ENCODE peak calls at places on chromosomes 5 and 9, in ten cellular contexts. U is neural progenitor cell; V is ovary; I is HCT116; D is mammary epithelial cell; H is CD8-positive, alpha-beta T cell; N is Karpas-422; J is GM23338; W is fibroblast of lung; P is PC-3. Z is an unnamed sample. For H3K27me3 and H3K4me1, the result is how much of the 10 kb centered on the place peaks cover.

GRCh38 chr5:122776143-122776542 is 1.3 kb downstream of the SNX2 start:
- DNase-seq in N (peak), P (no peak), V (no peak), I (no peak), U (no peak), D (no peak), W (no peak), J (no peak), H (no peak), Z (peak)

GRCh38 chr5:172910828-172911627 is 48.2 kb upstream of the RPL26L1 start:
- DNase-seq in P (peak), N (no peak), V (no peak), H (no peak), I (peak), W (peak), D (peak), U (peak), J (peak), Z (no peak)

GRCh38 chr9:89635007-89635742 is 30.4 kb downstream of the GADD45G start:
- DNase-seq in W (peak), U (no peak), P (peak), V (no peak), H (no peak), J (no peak), D (peak), I (no peak), N (no peak), Z (no peak)

GRCh38 chr5:157596449-157596848 is 20.9 kb upstream of the ADAM19 start:
- DNase-seq in J (no peak), N (peak), W (peak), H (no peak), D (no peak), I (no peak), U (no peak), V (no peak), P (no peak), Z (no peak)

GRCh38 chr5:140926903-140927573 is 939 bp downstream of the PCDHAC1 start:
- DNase-seq in I (no peak), P (peak), W (peak), N (no peak), V (no peak), J (peak), U (peak), H (no peak), D (no peak), Z (no peak)

GRCh38 chr5:170525450-170526211 is 21.8 kb downstream of the KCNIP1 start:
- DNase-seq in P (no peak), U (no peak), J (no peak), I (no peak), D (no peak), V (no peak), H (no peak), W (no peak), N (no peak), Z (no peak)

GRCh38 chr5:96259211-96259772 is 173.8 kb downstream of the PCSK1 start:
- DNase-seq in D (peak), V (no peak), I (no peak), P (peak), H (no peak), J (no peak), N (peak), W (peak), U (no peak), Z (no peak)

GRCh38 chr5:27315541-27316282 is 277.3 kb upstream of the CDH9 start:
- DNase-seq in P (peak), J (peak), H (no peak), I (no peak), W (peak), U (peak), N (no peak), D (peak), V (no peak), Z (no peak)

GRCh38 chr5:135327429-135328127 is 71.5 kb downstream of the MACROH2A1 start:
- DNase-seq in J (no peak), H (no peak), D (no peak), W (no peak), N (no peak), I (no peak), V (no peak), P (no peak), U (no peak), Z (no peak)

GRCh38 chr9:16824545-16825041 is 45.9 kb downstream of the BNC2 start:
- DNase-seq in W (peak), N (no peak), I (no peak), P (peak), J (peak), H (no peak), U (peak), V (no peak), D (peak), Z (no peak)

GRCh38 chr9:126893079-126893478 is 21.5 kb upstream of the RALGPS1 start:
- DNase-seq in W (no peak), U (no peak), N (peak), D (no peak), H (no peak), J (peak), V (no peak), P (peak), I (peak), Z (peak)

GRCh38 chr5:81187885-81188284 is 45.2 kb upstream of the CKMT2 start:
- DNase-seq in P (no peak), D (no peak), J (no peak), H (no peak), I (no peak), W (no peak), N (no peak), V (no peak), U (no peak), Z (no peak)

GRCh38 chr9:1837453-1838084 is 177.6 kb upstream of the SMARCA2 start:
- DNase-seq in J (peak), V (no peak), H (no peak), N (peak), U (peak), I (no peak), P (peak), D (peak), W (no peak), Z (peak)

GRCh38 chr5:109852371-109853160 is 162.8 kb downstream of the MAN2A1 start:
- DNase-seq in H (no peak), N (no peak), P (no peak), I (no peak), U (no peak), V (no peak), W (peak), D (no peak), J (no peak), Z (no peak)

GRCh38 chr9:120326076-120326693 is 253.8 kb downstream of the CDK5RAP2 start:
- DNase-seq in U (no peak), V (no peak), W (no peak), J (no peak), N (no peak), D (peak), P (no peak), H (no peak), I (no peak), Z (no peak)

GRCh38 chr9:99259231-99259918 is 37.3 kb downstream of the SEC61B start:
- DNase-seq in V (peak), P (no peak), I (no peak), W (peak), H (peak), J (peak), U (no peak), D (no peak), N (no peak), Z (no peak)

GRCh38 chr5:73444499-73445432 is 3.8 kb downstream of the FOXD1 start:
- DNase-seq in H (no peak), J (peak), P (no peak), W (peak), N (no peak), I (no peak), U (peak), D (no peak), V (no peak), Z (no peak)

GRCh38 chr9:38619556-38620447 is 594 bp downstream of the ANKRD18A start:
- DNase-seq in W (no peak), H (no peak), J (peak), N (no peak), I (no peak), U (peak), P (peak), D (peak), V (no peak), Z (no peak)

GRCh38 chr5:157253547-157253946 is 12.4 kb upstream of the CYFIP2 start:
- DNase-seq in U (peak), P (peak), W (peak), D (peak), N (peak), H (no peak), I (peak), V (no peak), J (peak), Z (peak)

GRCh38 chr5:15807248-15807647 is 307.3 kb downstream of the FBXL7 start:
- DNase-seq in D (no peak), H (no peak), P (no peak), J (no peak), N (no peak), I (no peak), U (no peak), W (peak), V (no peak), Z (no peak)

GRCh38 chr9:87830446-87830845 is 52.2 kb upstream of the SPATA31E1 start:
- DNase-seq in P (peak), U (no peak), N (no peak), D (peak), V (no peak), W (no peak), I (no peak), J (no peak), H (no peak), Z (no peak)
- H3K27me3 ChIP-seq in P (under half), U (under half), N (under half), D (under half), V (under half), W (under half), I (under half), J (under half), H (under half), Z (under half)

GRCh38 chr5:1103093-1103492 is 8.8 kb downstream of the SLC12A7 start:
- DNase-seq in I (no peak), P (no peak), J (no peak), D (no peak), H (no peak), W (no peak), N (no peak), V (no peak), U (no peak), Z (no peak)

GRCh38 chr5:1099931-1100651 is 11.8 kb downstream of the SLC12A7 start:
- DNase-seq in D (no peak), H (no peak), W (peak), I (no peak), V (no peak), N (no peak), U (peak), J (peak), P (no peak), Z (no peak)

GRCh38 chr5:1103505-1104326 is 8.1 kb downstream of the SLC12A7 start:
- DNase-seq in D (no peak), J (no peak), W (no peak), H (no peak), U (no peak), I (no peak), P (no peak), V (peak), N (no peak), Z (no peak)

GRCh38 chr5:1100652-1101574 is 10.9 kb downstream of the SLC12A7 start:
- DNase-seq in P (no peak), N (no peak), W (no peak), U (peak), I (no peak), V (no peak), J (peak), D (no peak), H (no peak), Z (no peak)

DNA sequence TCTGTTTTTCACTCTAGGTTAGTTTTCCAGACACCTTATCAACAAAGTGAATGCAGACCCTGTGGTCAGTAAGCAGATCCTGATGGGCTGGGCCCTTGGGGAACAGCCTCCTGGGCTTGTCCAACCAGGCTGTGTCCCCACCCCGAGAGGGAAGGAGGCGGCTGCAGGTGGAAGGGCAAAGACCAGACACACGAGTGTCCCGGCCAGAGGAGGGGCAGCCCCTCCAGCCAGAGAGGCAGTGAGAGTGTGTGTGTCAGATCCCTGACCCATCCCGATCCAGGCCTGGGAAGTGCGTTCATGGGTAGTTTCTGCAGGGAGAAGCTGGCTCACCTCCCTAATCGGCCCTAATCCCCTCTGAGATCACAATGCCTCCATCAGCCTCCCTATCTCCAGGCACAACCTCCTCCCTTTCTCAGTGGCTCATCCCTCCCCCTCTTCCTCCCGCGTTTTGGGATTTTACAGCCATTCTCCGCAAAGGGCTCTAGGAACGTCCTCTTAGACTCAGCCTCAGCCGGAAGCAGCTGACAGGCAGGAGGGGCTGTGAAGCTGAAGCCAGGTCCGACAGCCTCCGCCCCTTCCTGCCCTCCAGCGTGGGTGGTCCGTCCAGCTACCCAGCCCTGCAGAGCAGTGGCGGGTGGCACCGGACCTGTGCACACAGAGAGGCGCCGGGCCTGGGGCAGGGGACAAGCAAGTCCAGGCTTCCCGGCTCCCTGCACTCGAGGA is 9.7 kb downstream of the SLC12A7 start:
- DNase-seq in V (no peak), P (no peak), H (no peak), W (no peak), N (no peak), D (no peak), J (no peak), I (no peak), U (peak), Z (no peak)
- H3K4me1 ChIP-seq in V (under half), P (under half), H (half or more), W (under half), N (under half), D (under half), J (half or more), I (under half), U (half or more), Z (under half)

GRCh38 chr5:178637356-178638069 is 10.7 kb upstream of the CLK4 start:
- DNase-seq in D (no peak), H (no peak), J (no peak), V (no peak), P (no peak), I (no peak), W (no peak), U (no peak), N (peak), Z (no peak)

GRCh38 chr5:178630475-178630930 is 3.7 kb upstream of the CLK4 start:
- DNase-seq in H (no peak), V (no peak), J (no peak), D (peak), P (peak), I (peak), W (peak), N (no peak), U (no peak), Z (no peak)

GRCh38 chr5:178627259-178627598 is 379 bp upstream of the CLK4 start:
- DNase-seq in N (no peak), W (no peak), J (peak), P (no peak), I (no peak), V (no peak), H (no peak), D (no peak), U (no peak), Z (no peak)

GRCh38 chr5:178626484-178627258 is at the start of gene CLK4:
- DNase-seq in N (peak), I (peak), U (peak), W (peak), D (peak), P (peak), V (peak), H (peak), J (peak), Z (peak)

GRCh38 chr5:178632305-178632704 is 5.5 kb upstream of the CLK4 start:
- DNase-seq in H (no peak), N (no peak), J (no peak), V (no peak), P (no peak), I (no peak), U (no peak), W (no peak), D (no peak), Z (no peak)
- H3K4me3 ChIP-seq in H (no peak), N (no peak), J (no peak), V (no peak), P (no peak), I (no peak), U (no peak), W (no peak), D (no peak), Z (no peak)

DNA sequence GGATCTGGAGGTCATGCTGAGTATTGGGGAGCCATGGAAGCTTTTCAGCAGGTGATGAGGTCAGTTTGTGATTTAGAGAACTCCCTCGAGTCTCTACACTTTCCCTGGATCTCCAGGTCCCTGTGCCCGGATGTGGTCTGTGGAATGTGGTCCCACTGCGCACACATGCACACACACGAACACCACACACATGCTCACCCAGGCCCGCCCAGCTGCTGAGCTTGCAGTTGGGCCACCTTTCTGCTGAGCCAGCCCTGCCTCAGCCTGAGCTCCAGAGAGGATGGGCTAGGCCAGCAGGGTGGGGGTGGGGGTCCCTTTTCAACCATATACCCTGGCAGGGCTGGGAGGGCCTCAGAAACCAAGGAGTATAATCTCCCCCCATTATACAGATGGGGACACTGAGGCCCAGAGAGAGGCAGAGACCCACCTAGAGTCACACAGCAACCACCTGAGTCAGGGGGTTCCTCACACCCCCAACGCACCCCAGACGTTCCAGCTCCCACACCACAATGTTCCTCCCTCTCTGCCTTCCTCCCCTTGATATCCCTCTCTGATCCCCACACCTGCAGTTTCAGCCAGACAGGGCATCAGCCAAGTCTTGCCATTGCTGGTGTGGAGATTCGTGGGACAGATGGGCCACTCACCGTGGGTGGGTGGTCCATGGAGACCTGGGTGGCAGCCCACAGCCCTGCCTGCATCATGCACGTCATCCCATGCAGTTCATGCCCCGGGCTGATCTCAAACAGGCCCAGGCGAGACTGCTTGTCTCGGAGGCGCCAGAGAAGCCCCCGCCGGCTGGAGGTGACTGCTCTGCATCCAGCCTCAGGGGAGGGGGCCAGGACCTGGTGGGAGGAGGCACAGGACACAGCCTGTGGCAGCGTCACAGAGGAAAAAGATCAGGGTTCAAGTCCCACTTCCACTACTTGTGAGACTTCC is 1.3 kb downstream of the PIP5KL1 start:
- DNase-seq in U (no peak), I (no peak), V (no peak), D (no peak), J (no peak), H (no peak), N (no peak), W (no peak), P (no peak), Z (no peak)
- H3K27me3 ChIP-seq in U (under half), I (under half), V (under half), D (under half), J (under half), H (under half), N (under half), W (under half), P (under half), Z (under half)

GRCh38 chr5:116534988-116535387 is 39.6 kb downstream of the SEMA6A start:
- DNase-seq in U (no peak), V (no peak), H (no peak), D (no peak), W (no peak), J (no peak), I (no peak), N (no peak), P (no peak), Z (no peak)

GRCh38 chr5:116531635-116532034 is 43.0 kb downstream of the SEMA6A start:
- DNase-seq in H (no peak), J (no peak), U (no peak), I (no peak), P (no peak), D (no peak), W (no peak), N (no peak), V (no peak), Z (no peak)

GRCh38 chr5:116531117-116531516 is 43.5 kb downstream of the SEMA6A start:
- DNase-seq in J (no peak), P (no peak), V (no peak), U (no peak), H (no peak), N (no peak), W (no peak), D (no peak), I (no peak), Z (no peak)

GRCh38 chr5:116530276-116530675 is 44.3 kb downstream of the SEMA6A start:
- DNase-seq in U (no peak), J (no peak), I (no peak), P (no peak), W (no peak), N (no peak), D (no peak), H (no peak), V (no peak), Z (no peak)

GRCh38 chr5:116532762-116533525 is 41.7 kb downstream of the SEMA6A start:
- DNase-seq in P (no peak), U (no peak), I (no peak), V (no peak), H (no peak), D (no peak), W (peak), N (no peak), J (no peak), Z (no peak)
- H3K4me1 ChIP-seq in P (under half), U (half or more), I (under half), V (under half), H (under half), D (under half), W (under half), N (under half), J (half or more), Z (half or more)

DNA sequence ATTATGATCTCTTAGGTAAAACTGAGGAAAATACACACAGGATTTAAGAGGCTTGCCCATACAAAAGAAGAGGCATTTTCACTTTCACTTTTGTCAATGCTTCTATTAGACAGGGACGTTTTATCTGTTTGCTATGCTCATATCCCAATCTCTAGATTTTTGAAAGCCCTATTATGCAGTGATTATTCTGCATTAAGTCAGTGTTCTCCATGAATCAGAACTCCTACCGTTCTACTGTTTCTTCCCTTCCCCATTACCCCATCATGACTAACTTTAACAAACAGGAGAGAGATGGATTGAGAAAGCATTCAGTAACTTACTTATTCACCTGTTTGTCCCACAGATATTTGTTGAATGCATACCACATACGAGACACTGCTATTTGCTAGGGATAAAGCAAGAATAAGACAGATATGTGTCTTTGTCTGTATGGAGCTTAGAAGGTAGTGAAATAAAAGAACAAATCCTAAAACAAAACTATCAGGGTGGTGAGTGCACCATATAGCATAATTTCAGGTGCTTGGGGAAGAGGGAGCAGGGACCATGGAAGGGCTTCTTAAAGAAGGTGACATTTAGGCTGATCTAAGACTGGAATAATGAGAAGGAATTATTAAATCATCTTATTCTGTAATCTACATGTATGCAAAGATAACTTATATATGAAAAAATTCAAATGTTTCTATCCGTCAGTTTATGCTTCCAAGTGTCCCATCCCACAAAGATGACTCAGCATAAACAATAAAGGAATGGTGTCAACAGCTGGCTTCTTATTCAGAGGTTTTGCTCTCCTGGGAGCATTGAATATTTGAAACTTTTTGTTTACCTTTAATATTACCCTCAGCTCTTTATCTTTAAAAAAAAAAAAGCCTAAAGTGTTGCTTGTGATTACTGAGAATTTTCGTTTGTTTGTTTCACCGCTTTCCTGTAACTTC is 328.1 kb downstream of the HINT1 start:
- DNase-seq in V (no peak), W (peak), U (no peak), J (no peak), I (no peak), N (peak), P (peak), D (peak), H (no peak), Z (no peak)
- H3K4me3 ChIP-seq in V (peak), W (peak), U (no peak), J (no peak), I (no peak), N (peak), P (peak), D (peak), H (peak), Z (no peak)

GRCh38 chr5:159316519-159317383 is 13.5 kb downstream of the IL12B start:
- DNase-seq in P (peak), J (peak), H (no peak), V (no peak), N (peak), U (peak), I (no peak), W (peak), D (peak), Z (peak)
- H3K27me3 ChIP-seq in P (under half), J (under half), H (under half), V (under half), N (under half), U (under half), I (under half), W (under half), D (under half), Z (under half)

Z was measured in HAP-1.